ENCODE peak calls at places on chromosomes 2 and 18, in five cellular contexts. One of them, this sample, is unnamed.
A peak's percentile ranks its signal among the peaks of the same experiment; 100 is the strongest.

GRCh38 chr2:226956659-226957058 is 120.8 kb downstream of the RHBDD1 start:
- DNase-seq in stomach: no peak
- DNase-seq in kidney: no peak
- DNase-seq in sigmoid colon: no peak
- DNase-seq in A549: no peak
- DNase-seq in this sample: no peak

GRCh38 chr18:48950536-48951447 is at the start of gene SMAD7:
- DNase-seq in stomach: peak; percentile 40
- DNase-seq in kidney: peak; percentile 77
- DNase-seq in sigmoid colon: no peak
- DNase-seq in A549: no peak
- DNase-seq in this sample: no peak

GRCh38 chr2:233399306-233400225 is 45.3 kb downstream of the DGKD start:
- DNase-seq in kidney: no peak
- DNase-seq in sigmoid colon: no peak
- DNase-seq in A549: no peak
- DNase-seq in stomach: peak; percentile 23
- DNase-seq in this sample: no peak

GRCh38 chr2:171598713-171599319 is 76.5 kb downstream of the CYBRD1 start:
- DNase-seq in stomach: peak; percentile 31
- DNase-seq in kidney: no peak
- DNase-seq in sigmoid colon: no peak
- DNase-seq in A549: peak; percentile 78
- DNase-seq in this sample: no peak

GRCh38 chr2:37318401-37318800 is 6.2 kb downstream of the PRKD3 start:
- DNase-seq in stomach: no peak
- DNase-seq in kidney: no peak
- DNase-seq in A549: no peak
- DNase-seq in sigmoid colon: no peak
- DNase-seq in this sample: no peak

GRCh38 chr2:241304039-241304670 is 11.3 kb downstream of the HDLBP start:
- DNase-seq in A549: no peak
- DNase-seq in sigmoid colon: no peak
- DNase-seq in stomach: no peak
- DNase-seq in kidney: no peak
- DNase-seq in this sample: no peak

GRCh38 chr18:35526476-35527120 is 28.8 kb upstream of the INO80C start:
- DNase-seq in A549: no peak
- DNase-seq in kidney: no peak
- DNase-seq in stomach: no peak
- DNase-seq in sigmoid colon: no peak
- DNase-seq in this sample: no peak

GRCh38 chr2:74530239-74531161 is 767 bp downstream of the HTRA2 start:
- DNase-seq in stomach: peak; percentile 41
- DNase-seq in A549: peak; percentile 64
- DNase-seq in kidney: peak; percentile 88
- DNase-seq in sigmoid colon: no peak
- DNase-seq in this sample: no peak

GRCh38 chr2:209451209-209451822 is 27.5 kb downstream of the MAP2 start:
- DNase-seq in A549: no peak
- DNase-seq in sigmoid colon: no peak
- DNase-seq in kidney: no peak
- DNase-seq in stomach: no peak
- DNase-seq in this sample: no peak

GRCh38 chr2:181120625-181121024 is 140.2 kb downstream of the UBE2E3 start:
- DNase-seq in stomach: no peak
- DNase-seq in A549: no peak
- DNase-seq in kidney: no peak
- DNase-seq in sigmoid colon: no peak
- DNase-seq in this sample: no peak
- H3K27ac ChIP-seq in stomach: no peak overlapping the region
- H3K27ac ChIP-seq in A549: no peak overlapping the region
- H3K27ac ChIP-seq in kidney: no peak overlapping the region
- H3K27ac ChIP-seq in sigmoid colon: no peak overlapping the region
- H3K27ac ChIP-seq in this sample: no peak overlapping the region

DNA sequence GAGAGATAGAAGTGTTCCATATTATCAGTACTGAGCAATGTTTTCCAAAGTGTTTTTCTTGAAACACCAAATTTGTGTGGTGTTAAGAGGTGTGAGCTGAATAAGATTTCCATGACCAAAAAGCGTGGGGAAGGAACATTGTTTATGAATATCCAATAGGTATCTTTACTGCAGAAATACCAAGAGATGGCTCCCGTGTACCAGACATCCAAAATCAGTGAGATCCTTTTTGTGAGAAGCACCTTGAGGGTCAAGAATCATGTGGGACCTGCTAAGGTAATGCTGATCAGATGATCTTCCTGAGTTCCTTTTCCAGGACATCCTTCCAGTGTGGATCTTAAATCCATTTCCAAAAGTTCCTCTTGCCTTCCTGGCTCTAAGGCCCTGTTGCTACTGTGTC is 246.0 kb downstream of the MYO3B start:
- DNase-seq in stomach: no peak
- DNase-seq in A549: no peak
- DNase-seq in kidney: no peak
- DNase-seq in sigmoid colon: no peak
- DNase-seq in this sample: no peak
- H3K4me3 ChIP-seq in stomach: no peak overlapping the region
- H3K4me3 ChIP-seq in A549: no peak overlapping the region
- H3K4me3 ChIP-seq in kidney: no peak overlapping the region
- H3K4me3 ChIP-seq in sigmoid colon: no peak overlapping the region
- H3K4me3 ChIP-seq in this sample: no peak overlapping the region

GRCh38 chr2:2456721-2457120 is 125.6 kb upstream of the MYT1L start:
- DNase-seq in kidney: no peak
- DNase-seq in stomach: no peak
- DNase-seq in sigmoid colon: no peak
- DNase-seq in A549: no peak
- DNase-seq in this sample: no peak

GRCh38 chr2:2455151-2455550 is 124.1 kb upstream of the MYT1L start:
- DNase-seq in kidney: no peak
- DNase-seq in stomach: no peak
- DNase-seq in sigmoid colon: no peak
- DNase-seq in A549: no peak
- DNase-seq in this sample: no peak

GRCh38 chr2:2448178-2448577 is 117.1 kb upstream of the MYT1L start:
- DNase-seq in kidney: no peak
- DNase-seq in A549: no peak
- DNase-seq in sigmoid colon: no peak
- DNase-seq in stomach: no peak
- DNase-seq in this sample: no peak

DNA sequence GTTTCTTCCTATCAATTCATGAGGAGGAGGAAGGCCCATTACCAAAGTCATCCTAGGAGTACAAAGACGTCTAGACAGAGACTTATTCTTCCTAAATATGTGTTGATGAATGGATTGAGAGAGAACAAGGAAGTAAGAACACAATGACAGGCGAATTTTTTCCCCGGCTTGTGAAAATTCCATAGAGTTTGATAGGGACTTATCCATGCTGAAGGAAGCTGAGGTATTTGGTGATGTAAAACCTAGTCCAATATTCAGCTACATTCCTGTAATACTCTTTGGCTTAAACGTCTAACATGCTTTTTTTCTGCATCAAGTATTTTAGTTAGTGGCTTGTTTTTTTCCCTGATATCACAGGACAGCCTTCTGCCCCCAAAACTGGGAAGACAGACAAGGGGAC is 121.9 kb upstream of the MYT1L start:
- DNase-seq in kidney: no peak
- DNase-seq in stomach: no peak
- DNase-seq in sigmoid colon: no peak
- DNase-seq in A549: no peak
- DNase-seq in this sample: no peak
- H3K27ac ChIP-seq in kidney: no peak overlapping the region
- H3K27ac ChIP-seq in stomach: no peak overlapping the region
- H3K27ac ChIP-seq in sigmoid colon: no peak overlapping the region
- H3K27ac ChIP-seq in A549: no peak overlapping the region
- H3K27ac ChIP-seq in this sample: no peak overlapping the region

DNA sequence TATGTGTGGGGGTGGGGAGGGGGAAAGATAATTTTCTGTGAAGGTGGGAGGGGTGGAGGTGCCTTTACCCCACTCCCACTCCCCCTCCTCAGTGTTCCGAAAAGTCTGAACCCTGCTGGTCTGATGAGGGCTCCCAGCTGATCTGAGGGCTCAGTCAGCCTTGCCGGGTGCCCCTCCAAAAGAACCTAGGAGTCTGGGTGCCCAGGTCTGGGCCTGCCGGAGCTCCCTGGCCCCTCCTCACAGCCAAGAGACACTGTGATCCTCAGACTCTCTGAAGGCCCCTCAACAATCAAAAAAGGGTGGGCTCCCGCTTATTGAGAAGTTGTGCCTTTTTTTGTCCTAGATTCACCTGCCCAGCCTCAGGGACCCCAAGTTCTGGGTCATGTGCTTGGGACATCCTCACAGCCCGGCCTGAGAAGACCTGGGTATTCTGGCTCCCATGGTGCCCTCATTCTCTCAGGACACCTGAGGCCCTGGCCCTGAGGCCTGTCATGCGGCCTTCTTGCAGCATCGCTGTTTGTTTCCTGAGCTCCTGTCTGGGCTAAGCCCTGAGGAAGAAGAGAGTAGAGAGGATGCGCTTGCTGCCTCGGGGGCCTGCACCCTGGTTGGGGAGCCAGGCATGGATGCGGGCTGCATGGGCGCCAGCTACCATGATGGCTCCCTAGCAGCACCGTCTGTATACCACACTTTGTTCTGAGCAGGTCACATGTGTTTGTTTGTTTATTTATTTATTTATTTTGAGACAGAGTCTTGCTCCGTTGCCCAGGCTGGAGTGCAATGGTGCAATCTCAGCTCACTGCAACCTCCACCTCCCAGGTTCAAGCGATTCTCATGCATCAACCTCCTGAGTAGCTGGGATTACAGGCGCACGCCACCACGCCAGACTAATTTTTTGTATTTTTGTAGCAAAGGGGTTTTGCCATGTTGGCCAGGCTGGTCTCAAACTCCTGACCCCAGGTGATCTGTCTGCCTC is 44.0 kb downstream of the SDC1 start:
- DNase-seq in sigmoid colon: peak; percentile 32
- DNase-seq in kidney: no peak
- DNase-seq in stomach: no peak
- DNase-seq in A549: no peak
- DNase-seq in this sample: no peak
- H3K4me3 ChIP-seq in sigmoid colon: no peak overlapping the region
- H3K4me3 ChIP-seq in kidney: no peak overlapping the region
- H3K4me3 ChIP-seq in stomach: no peak overlapping the region
- H3K4me3 ChIP-seq in A549: no peak overlapping the region
- H3K4me3 ChIP-seq in this sample: no peak overlapping the region

DNA sequence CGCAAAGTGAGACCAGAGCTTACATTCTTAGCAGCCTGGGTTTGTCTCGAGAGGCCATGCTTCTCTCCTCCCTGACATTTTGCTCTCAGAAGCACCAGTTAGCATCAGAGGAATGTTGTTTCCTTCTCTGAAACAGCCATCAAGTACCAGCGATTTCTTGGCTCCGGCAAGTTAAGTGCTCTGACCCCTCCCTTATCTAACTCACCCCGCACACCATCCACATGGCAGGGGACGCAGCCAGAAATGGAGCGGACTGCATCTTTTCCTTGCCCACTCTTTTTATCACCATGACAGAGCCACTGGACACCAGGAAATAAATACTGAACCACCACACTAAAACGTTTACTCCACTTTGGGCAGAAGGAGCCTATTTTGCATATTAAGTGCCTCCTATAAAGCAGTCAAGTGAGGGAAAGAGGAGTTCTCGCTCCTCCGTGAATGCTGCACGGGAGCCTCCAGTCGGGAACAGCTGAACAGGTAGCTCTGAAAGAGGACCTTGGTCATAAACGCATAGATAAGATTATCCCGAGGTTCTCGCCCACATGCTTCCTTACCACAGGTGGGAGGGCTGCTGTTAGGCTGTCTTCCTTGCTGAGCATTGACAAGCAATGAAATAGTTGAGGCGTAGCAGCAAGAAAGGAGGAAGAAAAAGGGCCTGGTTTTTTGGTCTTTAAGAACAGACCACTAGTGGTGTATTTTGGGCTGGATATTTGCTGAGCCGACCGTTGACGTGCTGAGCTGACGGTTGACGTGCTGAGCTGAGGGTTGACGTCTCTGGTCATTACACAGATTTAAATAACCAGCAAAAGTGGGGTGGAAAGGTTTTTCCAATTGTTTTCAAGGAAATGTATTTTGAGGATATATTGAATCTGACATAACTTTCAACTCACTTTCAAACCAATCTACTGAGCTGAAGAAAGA is 71.4 kb upstream of the ITGB6 start:
- DNase-seq in stomach: no peak
- DNase-seq in A549: no peak
- DNase-seq in sigmoid colon: no peak
- DNase-seq in kidney: peak; percentile 57
- DNase-seq in this sample: no peak
- H3K27ac ChIP-seq in stomach: peak overlapping the region; percentile 69
- H3K27ac ChIP-seq in A549: peak overlapping the region; percentile 94
- H3K27ac ChIP-seq in sigmoid colon: peak overlapping the region; percentile 94
- H3K27ac ChIP-seq in kidney: peak overlapping the region; percentile 95
- H3K27ac ChIP-seq in this sample: peak overlapping the region; percentile 38

GRCh38 chr2:174846941-174847938 is 83.0 kb upstream of the CHRNA1 start:
- DNase-seq in A549: no peak
- DNase-seq in kidney: no peak
- DNase-seq in sigmoid colon: no peak
- DNase-seq in stomach: no peak
- DNase-seq in this sample: no peak
- H3K4me3 ChIP-seq in A549: no peak overlapping the region
- H3K4me3 ChIP-seq in kidney: no peak overlapping the region
- H3K4me3 ChIP-seq in sigmoid colon: no peak overlapping the region
- H3K4me3 ChIP-seq in stomach: peak overlapping the region; percentile 25
- H3K4me3 ChIP-seq in this sample: no peak overlapping the region

GRCh38 chr2:205731521-205731965 is 49.2 kb downstream of the NRP2 start:
- DNase-seq in A549: no peak
- DNase-seq in kidney: no peak
- DNase-seq in stomach: no peak
- DNase-seq in sigmoid colon: no peak
- DNase-seq in this sample: no peak

GRCh38 chr2:205733082-205733481 is 50.8 kb downstream of the NRP2 start:
- DNase-seq in A549: no peak
- DNase-seq in sigmoid colon: no peak
- DNase-seq in stomach: no peak
- DNase-seq in kidney: peak; percentile 67
- DNase-seq in this sample: no peak

GRCh38 chr2:205732314-205732713 is 50.0 kb downstream of the NRP2 start:
- DNase-seq in A549: no peak
- DNase-seq in stomach: no peak
- DNase-seq in sigmoid colon: no peak
- DNase-seq in kidney: no peak
- DNase-seq in this sample: no peak

GRCh38 chr2:205730701-205731271 is 48.5 kb downstream of the NRP2 start:
- DNase-seq in A549: no peak
- DNase-seq in sigmoid colon: no peak
- DNase-seq in kidney: no peak
- DNase-seq in stomach: no peak
- DNase-seq in this sample: no peak

GRCh38 chr2:205730191-205730590 is 47.9 kb downstream of the NRP2 start:
- DNase-seq in A549: no peak
- DNase-seq in stomach: no peak
- DNase-seq in sigmoid colon: no peak
- DNase-seq in kidney: no peak
- DNase-seq in this sample: no peak
- H3K27ac ChIP-seq in A549: peak overlapping the region; percentile 90
- H3K27ac ChIP-seq in stomach: no peak overlapping the region
- H3K27ac ChIP-seq in sigmoid colon: peak overlapping the region; percentile 99
- H3K27ac ChIP-seq in kidney: no peak overlapping the region
- H3K27ac ChIP-seq in this sample: no peak overlapping the region